ENCODE peak calls at places on chromosome 10, in six cellular contexts. T is MCF 10A; E is Kasumi-1; C is T-helper 9 cell; I is naive thymus-derived CD4-positive, alpha-beta T cell; G is HT1080. F is an unnamed sample.

GRCh38 chr10:132527338-132528063 is 10.1 kb upstream of the INPP5A start:
- DNase-seq in T (no peak), I (no peak), G (no peak), C (no peak), E (no peak), F (no peak)

GRCh38 chr10:70603439-70603778 is 868 bp upstream of the PRF1 start:
- DNase-seq in E (no peak), C (no peak), I (no peak), T (no peak), G (no peak), F (no peak)

GRCh38 chr10:11434323-11434722 is 177.1 kb downstream of the USP6NL start:
- DNase-seq in I (no peak), T (peak), C (no peak), E (no peak), G (no peak), F (no peak)

GRCh38 chr10:80356563-80356999 is at the start of the genes DYDC1 and DYDC2:
- DNase-seq in E (peak), C (no peak), G (no peak), I (peak), T (no peak), F (peak)

GRCh38 chr10:13360587-13360986 is 12.5 kb upstream of the SEPHS1 start:
- DNase-seq in G (no peak), E (no peak), C (no peak), T (no peak), I (no peak), F (no peak)

GRCh38 chr10:86285136-86285790 is 81.3 kb downstream of the GRID1 start:
- DNase-seq in G (no peak), E (no peak), T (no peak), I (no peak), C (no peak), F (no peak)

GRCh38 chr10:86663046-86663345 is 5.3 kb upstream of the LDB3 start:
- DNase-seq in E (no peak), I (no peak), G (no peak), C (no peak), T (no peak), F (no peak)

GRCh38 chr10:129968937-129969527 is 5.0 kb upstream of the EBF3 start:
- DNase-seq in I (no peak), C (no peak), G (no peak), E (no peak), T (no peak), F (no peak)

GRCh38 chr10:4242561-4243035 is 457.6 kb upstream of the KLF6 start:
- DNase-seq in T (no peak), G (peak), E (no peak), C (no peak), I (no peak), F (no peak)

GRCh38 chr10:22325272-22325947 is 4.5 kb downstream of the BMI1 start:
- DNase-seq in E (peak), I (peak), G (peak), T (peak), C (peak), F (peak)

GRCh38 chr10:119278126-119278701 is 70.8 kb downstream of the GRK5 start:
- DNase-seq in E (no peak), T (no peak), I (no peak), G (no peak), C (no peak), F (no peak)

GRCh38 chr10:51876528-51876927 is 177.1 kb upstream of the CSTF2T start:
- DNase-seq in T (no peak), C (no peak), I (no peak), G (no peak), E (no peak), F (no peak)

GRCh38 chr10:36764823-36765222 is 360.6 kb upstream of the ANKRD30A start:
- DNase-seq in E (no peak), I (no peak), T (no peak), G (no peak), C (no peak), F (no peak)

GRCh38 chr10:124649209-124649608 is 95.0 kb downstream of the FAM53B start:
- DNase-seq in T (peak), G (no peak), E (no peak), C (no peak), I (no peak), F (no peak)

GRCh38 chr10:108204528-108205313 is 1040.2 kb upstream of the SORCS1 start:
- DNase-seq in T (peak), I (no peak), G (peak), C (no peak), E (peak), F (no peak)

GRCh38 chr10:71582019-71582418 is 137.6 kb downstream of the C10orf105 start:
- DNase-seq in C (no peak), I (no peak), E (no peak), G (no peak), T (peak), F (no peak)

GRCh38 chr10:667096-667495 is 22.4 kb downstream of the DIP2C start:
- DNase-seq in G (no peak), E (no peak), I (no peak), C (no peak), T (no peak), F (no peak)

GRCh38 chr10:116893686-116894037 is 44.4 kb downstream of the ENO4 start:
- DNase-seq in T (no peak), G (no peak), E (no peak), C (no peak), I (no peak), F (no peak)

GRCh38 chr10:4825868-4826787 is at the start of gene AKR1E2:
- DNase-seq in C (peak), T (peak), I (peak), G (no peak), E (peak), F (peak)

GRCh38 chr10:110414563-110415309 is 83.0 kb upstream of the DUSP5 start:
- DNase-seq in I (peak), C (peak), E (peak), T (peak), G (peak), F (peak)

GRCh38 chr10:28587970-28588290 is 55.0 kb downstream of the WAC start:
- DNase-seq in I (no peak), T (peak), E (no peak), C (no peak), G (no peak), F (no peak)

GRCh38 chr10:34032564-34032963 is 698.1 kb upstream of the NRP1 start:
- DNase-seq in E (no peak), C (no peak), T (no peak), I (no peak), G (no peak), F (no peak)

GRCh38 chr10:43855667-43856210 is 207.1 kb upstream of the ZNF32 start:
- DNase-seq in T (no peak), G (no peak), C (no peak), I (no peak), E (no peak), F (no peak)

GRCh38 chr10:22427890-22428571 is 82.7 kb downstream of the SPAG6 start:
- DNase-seq in T (peak), E (no peak), G (peak), I (no peak), C (no peak), F (no peak)

GRCh38 chr10:114767589-114768393 is 53.8 kb upstream of the FHIP2A start:
- DNase-seq in T (peak), I (peak), E (no peak), C (peak), G (no peak), F (no peak)

GRCh38 chr10:21497177-21497807 is 28.2 kb downstream of the SKIDA1 start:
- DNase-seq in G (peak), T (peak), C (no peak), I (no peak), E (peak), F (no peak)

GRCh38 chr10:130484131-130484911 is 348.1 kb downstream of the GLRX3 start:
- DNase-seq in G (no peak), I (no peak), T (no peak), E (no peak), C (no peak), F (no peak)

GRCh38 chr10:44510716-44511115 is 125.8 kb upstream of the CXCL12 start:
- DNase-seq in E (no peak), G (no peak), T (peak), I (no peak), C (no peak), F (no peak)

GRCh38 chr10:130424418-130424817 is 288.2 kb downstream of the GLRX3 start:
- DNase-seq in I (no peak), E (no peak), T (no peak), C (no peak), G (no peak), F (no peak)

GRCh38 chr10:106705576-106706526 is 458.7 kb downstream of the SORCS1 start:
- DNase-seq in E (peak), C (no peak), G (peak), I (no peak), T (peak), F (no peak)

GRCh38 chr10:131947631-131948347 is 33.9 kb downstream of the BNIP3 start:
- DNase-seq in I (no peak), T (peak), E (peak), G (peak), C (no peak), F (no peak)

GRCh38 chr10:129108994-129109393 is 358.0 kb upstream of the MGMT start:
- DNase-seq in E (no peak), C (no peak), T (no peak), G (no peak), I (no peak), F (no peak)

GRCh38 chr10:85317827-85318226 is 989.4 kb downstream of the CCSER2 start:
- DNase-seq in T (no peak), I (no peak), C (no peak), E (no peak), G (no peak), F (no peak)

GRCh38 chr10:46545861-46546590 is 10.4 kb downstream of the GPRIN2 start:
- DNase-seq in I (no peak), C (no peak), G (no peak), E (no peak), T (no peak), F (no peak)